ENCODE peak calls at places on chromosomes 1 and 21, in eight cellular contexts. P, Y, O, N, G, W, E and H are unnamed samples.

GRCh38 chr1:19009882-19010321 is 53.4 kb upstream of the IFFO2 start:
- DNase-seq in N (peak), W (no peak), G (peak), O (no peak), P (no peak), E (peak), Y (peak), H (peak)

GRCh38 chr21:44778499-44778911 is 23.1 kb downstream of the UBE2G2 start:
- DNase-seq in Y (no peak), E (peak), W (no peak), P (no peak), O (no peak), N (no peak), G (no peak), H (no peak)

GRCh38 chr1:203907901-203908300 is 46.5 kb downstream of the SNRPE start:
- DNase-seq in Y (no peak), O (no peak), E (no peak), N (peak), W (no peak), G (no peak), P (no peak), H (no peak)

GRCh38 chr1:54347955-54348699 is 58.1 kb downstream of the SSBP3 start:
- DNase-seq in O (peak), Y (no peak), N (no peak), E (peak), W (no peak), G (peak), P (no peak), H (no peak)

GRCh38 chr1:215252164-215252563 is 169.6 kb downstream of the KCNK2 start:
- DNase-seq in N (no peak), Y (no peak), E (no peak), P (no peak), G (no peak), W (no peak), O (no peak), H (no peak)

GRCh38 chr21:28615276-28615675 is 377.4 kb downstream of the LTN1 start:
- DNase-seq in P (no peak), W (no peak), G (peak), Y (peak), O (no peak), E (no peak), N (peak), H (no peak)

GRCh38 chr1:87149166-87150065 is 179.3 kb upstream of the LMO4 start:
- DNase-seq in N (peak), W (no peak), P (no peak), E (no peak), O (no peak), Y (peak), G (peak), H (peak)

GRCh38 chr1:19465123-19465522 is 20.2 kb downstream of the CAPZB start:
- DNase-seq in O (no peak), W (no peak), N (no peak), E (no peak), Y (peak), G (no peak), P (no peak), H (no peak)

GRCh38 chr1:42955311-42956063 is 3.2 kb downstream of the SLC2A1 start:
- DNase-seq in O (no peak), W (no peak), N (no peak), E (no peak), P (no peak), Y (no peak), G (peak), H (no peak)

GRCh38 chr21:43881918-43882317 is 16.9 kb downstream of the AGPAT3 start:
- DNase-seq in N (no peak), P (no peak), O (no peak), Y (no peak), W (no peak), E (no peak), G (no peak), H (no peak)

GRCh38 chr1:111605553-111605952 is 14.0 kb upstream of the RAP1A start:
- DNase-seq in Y (peak), N (peak), G (no peak), P (no peak), W (no peak), E (no peak), O (no peak), H (no peak)

GRCh38 chr1:247407180-247407616 is 8.8 kb upstream of the NLRP3 start:
- DNase-seq in P (peak), Y (no peak), E (no peak), G (no peak), O (no peak), N (no peak), W (peak), H (no peak)

GRCh38 chr1:93042134-93042821 is 36.8 kb upstream of the MTF2 start:
- DNase-seq in N (peak), Y (no peak), P (peak), O (no peak), E (no peak), W (no peak), G (no peak), H (no peak)

GRCh38 chr1:185581961-185582725 is 152.0 kb upstream of the HMCN1 start:
- DNase-seq in G (peak), P (no peak), W (no peak), O (no peak), N (peak), E (no peak), Y (peak), H (no peak)

GRCh38 chr1:184753608-184754478 is 815 bp downstream of the EDEM3 start:
- DNase-seq in W (peak), E (peak), G (peak), Y (peak), N (peak), O (peak), P (peak), H (peak)

GRCh38 chr1:92957020-92957734 is 4.1 kb downstream of the DIPK1A start:
- DNase-seq in N (no peak), P (no peak), E (no peak), G (no peak), O (no peak), Y (no peak), W (no peak), H (no peak)

GRCh38 chr1:31183927-31184554 is 55.6 kb downstream of the NKAIN1 start:
- DNase-seq in W (no peak), P (peak), N (peak), O (peak), E (peak), G (peak), Y (peak), H (peak)

GRCh38 chr1:1304331-1305299 is 3.1 kb downstream of the ACAP3 start:
- DNase-seq in O (peak), P (no peak), E (no peak), W (no peak), N (peak), Y (peak), G (peak), H (peak)

GRCh38 chr21:45408271-45408791 is 3.4 kb downstream of the COL18A1 start:
- DNase-seq in W (no peak), G (no peak), P (no peak), N (no peak), O (no peak), E (no peak), Y (no peak), H (peak)

GRCh38 chr1:2503554-2504223 is 22.7 kb downstream of the PANK4 start:
- DNase-seq in G (no peak), O (no peak), W (no peak), N (no peak), E (no peak), Y (no peak), P (no peak), H (no peak)

GRCh38 chr1:230849451-230850194 is 18.7 kb downstream of the C1orf198 start:
- DNase-seq in W (no peak), Y (peak), G (peak), N (peak), E (no peak), P (no peak), O (no peak), H (no peak)

GRCh38 chr1:56484695-56485094 is 94.7 kb downstream of the PLPP3 start:
- DNase-seq in N (peak), O (no peak), P (no peak), G (no peak), Y (no peak), W (no peak), E (no peak), H (no peak)

GRCh38 chr1:229563701-229564100 is 5.2 kb upstream of the ABCB10 start:
- DNase-seq in N (peak), O (no peak), G (peak), Y (no peak), P (no peak), W (no peak), E (no peak), H (no peak)

GRCh38 chr1:85144351-85144750 is 56.5 kb downstream of the SYDE2 start:
- DNase-seq in O (no peak), E (peak), P (no peak), W (no peak), N (no peak), Y (no peak), G (no peak), H (no peak)

GRCh38 chr1:195608883-195609282 is 999.4 kb downstream of the KCNT2 start:
- DNase-seq in O (no peak), E (no peak), W (no peak), G (no peak), Y (no peak), P (no peak), N (no peak), H (no peak)

GRCh38 chr1:11179125-11179524 is 10.0 kb upstream of the ANGPTL7 start:
- DNase-seq in Y (no peak), G (no peak), E (no peak), W (no peak), O (no peak), N (no peak), P (no peak), H (no peak)

GRCh38 chr1:76433528-76433927 is 359.0 kb downstream of the ST6GALNAC3 start:
- DNase-seq in N (peak), P (no peak), O (no peak), Y (peak), W (no peak), G (no peak), E (no peak), H (no peak)

GRCh38 chr1:229572286-229572685 is 13.8 kb upstream of the ABCB10 start:
- DNase-seq in G (no peak), W (no peak), N (no peak), E (no peak), P (no peak), Y (no peak), O (peak), H (no peak)

GRCh38 chr1:185463433-185463832 is 146.4 kb upstream of the IVNS1ABP start:
- DNase-seq in Y (no peak), O (no peak), N (no peak), P (no peak), G (peak), E (no peak), W (no peak), H (no peak)